ENCODE peak calls at places on chromosomes 2 and 18, in nine cellular contexts. O is GM23338, E is hepatocyte, H is endothelial cell, Q is astrocyte of the spinal cord, M is GM10248, I is uterus, F is heart left ventricle, V is Calu3. B is an unnamed sample.

GRCh38 chr18:20971886-20972267 is 139.7 kb downstream of the ROCK1 start:
- DNase-seq in O (peak; percentile 65), E (peak; percentile 10), H (peak; percentile 31), Q (peak; percentile 33), M (peak; percentile 17), I (no peak), F (no peak), V (peak; percentile 24), B (peak; percentile 47)

GRCh38 chr18:5705393-5705792 is 161.6 kb upstream of the EPB41L3 start:
- DNase-seq in O (no peak), E (no peak), H (no peak), Q (no peak), M (no peak), I (no peak), F (no peak), V (no peak), B (no peak)

GRCh38 chr2:197883354-197884032 is 79.1 kb downstream of the PLCL1 start:
- DNase-seq in O (no peak), E (no peak), H (no peak), Q (peak; percentile 53), M (no peak), I (no peak), F (no peak), V (no peak), B (no peak)

GRCh38 chr18:23207994-23208393 is 72.7 kb downstream of the CABLES1 start:
- DNase-seq in O (no peak), E (no peak), H (no peak), Q (no peak), M (no peak), I (no peak), F (no peak), V (no peak), B (no peak)

GRCh38 chr2:56583796-56584313 is 400.1 kb downstream of the CCDC85A start:
- DNase-seq in O (peak; percentile 52), E (no peak), H (no peak), Q (no peak), M (no peak), I (no peak), F (no peak), V (no peak), B (no peak)

GRCh38 chr18:13437801-13438506 is 219.4 kb downstream of the LDLRAD4 start:
- DNase-seq in O (no peak), E (no peak), H (no peak), Q (no peak), M (no peak), I (no peak), F (no peak), V (no peak), B (no peak)

GRCh38 chr2:21260316-21260715 is 136.5 kb downstream of the TDRD15 start:
- DNase-seq in O (no peak), E (no peak), H (no peak), Q (no peak), M (no peak), I (no peak), F (no peak), V (no peak), B (no peak)

GRCh38 chr2:200523158-200523557 is 2.8 kb upstream of the SGO2 start:
- DNase-seq in O (no peak), E (no peak), H (no peak), Q (no peak), M (no peak), I (no peak), F (no peak), V (no peak), B (peak; percentile 5)

GRCh38 chr2:43636616-43637015 is 444 bp upstream of the PLEKHH2 start:
- DNase-seq in O (peak; percentile 17), E (no peak), H (no peak), Q (no peak), M (peak; percentile 10), I (no peak), F (no peak), V (peak; percentile 5), B (no peak)

GRCh38 chr2:219459460-219460311 is 25.0 kb downstream of the SPEG start:
- DNase-seq in O (peak; percentile 88), E (peak; percentile 75), H (peak; percentile 80), Q (peak; percentile 52), M (peak; percentile 86), I (peak; percentile 71), F (peak; percentile 81), V (peak; percentile 72), B (peak; percentile 55)

GRCh38 chr18:24727685-24728084 is 267.2 kb downstream of the HRH4 start:
- DNase-seq in O (peak; percentile 63), E (no peak), H (no peak), Q (no peak), M (no peak), I (no peak), F (no peak), V (no peak), B (no peak)
- TF ChIP-seq CTCF in O (peak; percentile 60), E (no peak), H (no peak), Q (no peak), M (no peak), I (no peak), F (no peak), V (peak; percentile 23), B (no peak)

GRCh38 chr2:35783723-35784122 is 571.9 kb upstream of the CRIM1 start:
- DNase-seq in O (peak; percentile 32), E (peak; percentile 24), H (no peak), Q (peak; percentile 1), M (no peak), I (no peak), F (no peak), V (peak; percentile 52), B (peak; percentile 32)
- TF ChIP-seq CTCF in O (peak; percentile 67), E (peak; percentile 8), H (no peak), Q (no peak), M (no peak), I (no peak), F (no peak), V (no peak), B (no peak)

GRCh38 chr2:20176760-20177159 is 48.2 kb downstream of the SDC1 start:
- DNase-seq in O (no peak), E (no peak), H (no peak), Q (no peak), M (no peak), I (no peak), F (no peak), V (no peak), B (no peak)

GRCh38 chr2:20178404-20179178 is 46.3 kb downstream of the SDC1 start:
- DNase-seq in O (no peak), E (no peak), H (no peak), Q (no peak), M (no peak), I (no peak), F (no peak), V (no peak), B (no peak)

GRCh38 chr2:20179179-20179754 is 45.7 kb downstream of the SDC1 start:
- DNase-seq in O (no peak), E (no peak), H (no peak), Q (no peak), M (no peak), I (no peak), F (no peak), V (no peak), B (no peak)

GRCh38 chr2:20179755-20180594 is 45.0 kb downstream of the SDC1 start:
- DNase-seq in O (peak; percentile 73), E (peak; percentile 69), H (no peak), Q (no peak), M (no peak), I (no peak), F (no peak), V (peak; percentile 91), B (peak; percentile 94)

GRCh38 chr2:20177556-20178403 is 47.1 kb downstream of the SDC1 start:
- DNase-seq in O (no peak), E (no peak), H (no peak), Q (no peak), M (no peak), I (no peak), F (no peak), V (no peak), B (no peak)
- TF ChIP-seq CTCF in O (peak; percentile 7), E (no peak), H (no peak), Q (no peak), M (no peak), I (no peak), F (no peak), V (no peak), B (no peak)

GRCh38 chr2:217837530-217837929 is 165.3 kb downstream of the TNS1 start:
- DNase-seq in O (no peak), E (no peak), H (no peak), Q (no peak), M (no peak), I (no peak), F (no peak), V (no peak), B (no peak)
- TF ChIP-seq CTCF in O (no peak), E (no peak), H (no peak), Q (no peak), M (no peak), I (no peak), F (no peak), V (no peak), B (no peak)

DNA sequence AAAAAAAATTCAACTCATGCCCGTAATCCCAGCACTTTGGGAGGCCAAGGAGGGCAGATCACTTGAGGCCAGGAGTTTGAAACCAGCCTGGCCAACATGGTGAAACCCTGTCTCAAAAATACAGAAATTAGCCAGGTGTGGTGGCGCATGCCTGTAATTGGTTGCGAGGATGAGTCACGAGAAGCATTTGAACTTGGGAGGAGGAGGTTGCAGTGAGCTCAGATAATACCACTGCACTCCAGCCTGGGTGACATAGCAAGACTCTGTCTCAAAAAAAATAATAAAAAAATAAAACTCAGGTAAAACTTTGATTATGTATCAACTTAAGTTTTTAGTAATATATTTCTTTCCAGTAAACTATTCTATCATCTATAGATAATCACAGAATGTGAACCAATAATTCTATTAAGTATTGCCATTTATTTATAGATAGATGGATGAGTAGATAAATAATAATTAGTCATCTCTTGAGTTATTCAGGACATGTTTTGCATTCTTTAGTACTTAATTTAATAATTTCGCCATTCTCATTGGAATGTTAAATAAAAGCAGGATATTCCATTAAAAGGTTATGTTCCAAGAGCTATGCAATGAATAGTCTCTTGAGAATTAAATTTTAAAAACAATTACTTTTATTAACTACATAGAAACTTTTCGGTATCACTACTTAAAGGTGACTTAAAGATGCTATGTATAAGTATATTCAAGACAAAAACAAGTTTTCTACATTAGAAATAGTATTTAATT is 48.7 kb downstream of the WDPCP start:
- DNase-seq in O (no peak), E (no peak), H (no peak), Q (no peak), M (no peak), I (no peak), F (no peak), V (no peak), B (no peak)
- TF ChIP-seq CTCF in O (no peak), E (no peak), H (no peak), Q (no peak), M (no peak), I (no peak), F (no peak), V (no peak), B (no peak)

GRCh38 chr2:241391892-241392665 is 36.0 kb downstream of the FARP2 start:
- DNase-seq in O (peak; percentile 79), E (peak; percentile 58), H (peak; percentile 27), Q (peak; percentile 19), M (peak; percentile 49), I (no peak), F (no peak), V (peak; percentile 62), B (peak; percentile 41)
- TF ChIP-seq CTCF in O (peak; percentile 65), E (peak; percentile 39), H (no peak), Q (peak; percentile 46), M (peak; percentile 57), I (no peak), F (peak; percentile 27), V (no peak), B (no peak)

B was measured in MCF 10A.